ENCODE peak calls at places on chromosomes 12 and 14, in eight cellular contexts. Q is fibroblast of villous mesenchyme, M is A549, G is thoracic aorta, U is AG09309, H is psoas muscle, B is hepatocyte, D is sigmoid colon. P is an unnamed sample.

GRCh38 chr12:132804426-132804861 is 24.2 kb downstream of the GOLGA3 start:
- DNase-seq in Q (no peak), M (no peak), G (no peak), U (no peak), H (no peak), B (peak; percentile 34), D (no peak), P (peak; percentile 29)

GRCh38 chr12:64252708-64253107 is 30.6 kb upstream of the KICS2 start:
- DNase-seq in Q (peak; percentile 80), M (no peak), G (no peak), U (peak; percentile 59), H (no peak), B (no peak), D (no peak), P (no peak)

GRCh38 chr14:102217399-102217798 is 77.7 kb downstream of the WDR20 start:
- DNase-seq in Q (no peak), M (no peak), G (no peak), U (no peak), H (no peak), B (no peak), D (no peak), P (no peak)

GRCh38 chr14:67514203-67514607 is 18.9 kb upstream of the PLEKHH1 start:
- DNase-seq in Q (no peak), M (no peak), G (no peak), U (no peak), H (peak; percentile 32), B (peak; percentile 36), D (no peak), P (no peak)

GRCh38 chr12:125128380-125128779 is 63.1 kb downstream of the AACS start:
- DNase-seq in Q (no peak), M (no peak), G (no peak), U (no peak), H (no peak), B (no peak), D (no peak), P (no peak)

GRCh38 chr12:20601668-20602280 is 93.4 kb upstream of the SLCO1C1 start:
- DNase-seq in Q (peak; percentile 58), M (peak; percentile 18), G (no peak), U (no peak), H (no peak), B (peak; percentile 33), D (no peak), P (no peak)

GRCh38 chr12:111121840-111122239 is 201.5 kb upstream of the MYL2 start:
- DNase-seq in Q (no peak), M (no peak), G (no peak), U (no peak), H (no peak), B (no peak), D (no peak), P (no peak)

GRCh38 chr12:4438834-4439596 is 6.6 kb downstream of the FGF6 start:
- DNase-seq in Q (no peak), M (no peak), G (no peak), U (no peak), H (no peak), B (no peak), D (no peak), P (no peak)

GRCh38 chr12:124884587-124885438 is 21.1 kb upstream of the SCARB1 start:
- DNase-seq in Q (no peak), M (no peak), G (no peak), U (no peak), H (no peak), B (peak; percentile 88), D (no peak), P (peak; percentile 52)

GRCh38 chr12:16563519-16563918 is 42.4 kb downstream of the LMO3 start:
- DNase-seq in Q (no peak), M (no peak), G (no peak), U (no peak), H (no peak), B (no peak), D (no peak), P (no peak)

GRCh38 chr12:12696562-12697383 is 790 bp upstream of the GPR19 start:
- DNase-seq in Q (peak; percentile 89), M (peak; percentile 75), G (peak; percentile 55), U (peak; percentile 47), H (peak; percentile 89), B (peak; percentile 96), D (peak; percentile 94), P (peak; percentile 85)

GRCh38 chr12:67474934-67475620 is 173.5 kb upstream of the DYRK2 start:
- DNase-seq in Q (no peak), M (no peak), G (no peak), U (no peak), H (no peak), B (no peak), D (no peak), P (no peak)

GRCh38 chr12:68530965-68531364 is 79.7 kb upstream of the RAP1B start:
- DNase-seq in Q (peak; percentile 60), M (no peak), G (peak; percentile 4), U (peak; percentile 80), H (no peak), B (peak; percentile 30), D (no peak), P (no peak)

GRCh38 chr12:62882140-62882539 is 52.8 kb downstream of the PPM1H start:
- DNase-seq in Q (no peak), M (no peak), G (no peak), U (no peak), H (no peak), B (no peak), D (no peak), P (no peak)

GRCh38 chr14:36022765-36023415 is 153.6 kb downstream of the PTCSC3 start:
- DNase-seq in Q (no peak), M (no peak), G (no peak), U (no peak), H (no peak), B (no peak), D (no peak), P (no peak)

GRCh38 chr14:36028665-36029064 is 147.9 kb downstream of the PTCSC3 start:
- DNase-seq in Q (no peak), M (no peak), G (no peak), U (no peak), H (no peak), B (no peak), D (no peak), P (no peak)

GRCh38 chr14:36027354-36027753 is 149.2 kb downstream of the PTCSC3 start:
- DNase-seq in Q (no peak), M (no peak), G (no peak), U (no peak), H (no peak), B (no peak), D (no peak), P (no peak)

DNA sequence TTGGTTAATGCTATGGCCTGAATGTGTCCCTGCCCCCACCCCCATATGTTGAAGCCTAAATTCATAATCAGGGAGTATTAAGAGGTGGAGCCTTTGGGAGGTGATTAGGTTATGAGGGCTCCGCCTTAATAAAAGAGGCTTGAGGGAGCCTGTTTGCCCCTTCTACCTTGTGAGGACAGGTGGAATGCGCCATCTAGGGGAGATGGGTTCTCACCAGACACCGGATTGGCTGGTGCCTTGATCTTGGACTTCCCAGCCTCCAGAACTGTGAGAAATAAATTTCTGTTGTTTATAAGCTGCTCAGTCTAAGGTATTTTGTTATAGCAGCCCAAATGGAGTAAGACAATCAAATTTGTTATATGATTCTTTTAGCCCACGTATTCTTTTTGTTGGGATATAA is 148.3 kb downstream of the PTCSC3 start:
- DNase-seq in Q (no peak), M (no peak), G (no peak), U (no peak), H (no peak), B (no peak), D (no peak), P (no peak)
- TF ChIP-seq CTCF in Q (no peak), M (peak; percentile 14), G (no peak), U (no peak), H (no peak), B (no peak), D (no peak), P (no peak)

GRCh38 chr12:8956073-8956472 is 6.6 kb upstream of the M6PR start:
- DNase-seq in Q (no peak), M (no peak), G (no peak), U (no peak), H (no peak), B (no peak), D (no peak), P (no peak)
- TF ChIP-seq CTCF in Q (no peak), M (no peak), G (no peak), U (no peak), H (no peak), B (no peak), D (no peak), P (no peak)

GRCh38 chr12:78559441-78559840 is 305.1 kb upstream of the SYT1 start:
- DNase-seq in Q (no peak), M (no peak), G (no peak), U (no peak), H (no peak), B (no peak), D (no peak), P (no peak)

GRCh38 chr12:78568326-78569020 is 296.1 kb upstream of the SYT1 start:
- DNase-seq in Q (peak; percentile 21), M (no peak), G (no peak), U (no peak), H (no peak), B (no peak), D (no peak), P (no peak)

GRCh38 chr12:78560633-78561032 is 303.9 kb upstream of the SYT1 start:
- DNase-seq in Q (no peak), M (no peak), G (no peak), U (no peak), H (no peak), B (no peak), D (no peak), P (no peak)

GRCh38 chr12:78566461-78566860 is 298.1 kb upstream of the SYT1 start:
- DNase-seq in Q (no peak), M (no peak), G (no peak), U (no peak), H (no peak), B (no peak), D (no peak), P (no peak)

DNA sequence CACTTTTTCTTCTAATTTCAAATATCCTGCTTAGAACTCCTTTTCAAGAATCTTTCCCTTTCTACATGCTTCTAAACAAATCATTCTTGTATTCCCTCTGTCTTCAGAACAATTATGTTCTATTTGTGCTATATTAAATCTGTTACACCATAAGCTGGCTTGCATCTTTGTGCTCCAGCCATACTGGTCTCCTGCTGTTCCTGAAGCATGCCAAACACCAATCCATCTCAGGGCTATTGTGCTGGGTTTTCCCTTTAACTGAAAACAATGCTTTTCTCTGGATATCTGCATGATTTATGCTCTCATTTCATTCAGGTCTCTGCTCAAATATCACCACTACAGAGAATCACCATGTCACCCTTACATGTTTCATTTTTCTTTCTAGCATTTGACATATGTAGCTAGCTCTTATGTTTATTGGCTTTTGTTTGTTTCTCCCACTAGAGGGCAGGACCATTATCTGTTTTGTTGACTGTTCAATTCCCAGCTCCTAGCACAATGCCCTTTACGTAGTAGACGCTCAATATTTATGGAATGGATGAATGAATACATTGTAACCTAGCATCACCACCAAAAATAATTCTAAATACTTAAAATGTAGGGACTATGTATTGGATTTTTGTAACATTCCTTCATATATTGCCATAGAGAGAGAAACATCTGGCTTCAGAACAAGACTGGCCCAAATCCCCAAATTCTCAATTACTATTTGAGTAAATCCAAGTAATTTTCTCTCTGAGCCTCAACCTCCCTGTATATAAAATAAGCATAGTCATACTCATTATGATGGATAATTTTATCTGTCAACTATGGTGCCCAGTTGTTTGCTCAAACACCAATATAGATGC is 302.0 kb upstream of the SYT1 start:
- DNase-seq in Q (peak; percentile 21), M (no peak), G (no peak), U (no peak), H (no peak), B (no peak), D (no peak), P (no peak)
- TF ChIP-seq CTCF in Q (peak; percentile 36), M (peak; percentile 53), G (no peak), U (peak; percentile 40), H (no peak), B (peak; percentile 34), D (no peak), P (peak; percentile 28)

GRCh38 chr12:81300454-81300853 is 222.6 kb downstream of the ACSS3 start:
- DNase-seq in Q (no peak), M (no peak), G (no peak), U (no peak), H (no peak), B (peak; percentile 7), D (no peak), P (no peak)
- TF ChIP-seq CTCF in Q (no peak), M (no peak), G (no peak), U (no peak), H (no peak), B (no peak), D (no peak), P (no peak)